ENCODE peak calls at places on chromosomes 7 and 10, in seven cellular contexts. C is breast epithelium, U is HTR-8/SVneo, M is NCI-H446, V is psoas muscle, X is epithelial cell of esophagus, O is iris pigment epithelial cell. K is an unnamed sample.

GRCh38 chr10:28291881-28292297 is 11.0 kb downstream of the MPP7 start:
- DNase-seq in C (no peak), U (peak), M (no peak), V (no peak), X (peak), O (peak), K (peak)

GRCh38 chr10:59362184-59362966 is at the start of gene FAM13C:
- DNase-seq in C (peak), U (peak), M (peak), V (peak), X (peak), O (peak), K (peak)

GRCh38 chr7:51244053-51244452 is 72.6 kb downstream of the COBL start:
- DNase-seq in C (no peak), U (no peak), M (no peak), V (no peak), X (no peak), O (no peak), K (no peak)

GRCh38 chr10:30897547-30897946 is 134.1 kb downstream of the ZNF438 start:
- DNase-seq in C (no peak), U (no peak), M (no peak), V (no peak), X (no peak), O (no peak), K (no peak)

GRCh38 chr7:21365866-21366624 is 61.8 kb upstream of the SP4 start:
- DNase-seq in C (no peak), U (peak), M (no peak), V (no peak), X (peak), O (peak), K (peak)

GRCh38 chr10:92714152-92714836 is 24.5 kb downstream of the HHEX start:
- DNase-seq in C (no peak), U (no peak), M (no peak), V (no peak), X (no peak), O (no peak), K (no peak)

GRCh38 chr7:3239291-3239691 is 61.8 kb upstream of the SDK1 start:
- DNase-seq in C (no peak), U (no peak), M (no peak), V (no peak), X (no peak), O (peak), K (no peak)

GRCh38 chr7:2253021-2253420 is 11.0 kb downstream of the NUDT1 start:
- DNase-seq in C (no peak), U (no peak), M (no peak), V (no peak), X (no peak), O (peak), K (no peak)

K was measured in LoVo.